ENCODE peak calls at places on chromosomes 3 and 15, in nine cellular contexts. H is sigmoid colon, R is tibial nerve, O is A549, Z is upper lobe of left lung, M is ovary, J is HCT116, E is esophagus squamous epithelium, F is uterus. U is an unnamed sample.
A peak's percentile ranks its signal among the peaks of the same experiment; 100 is the strongest.

GRCh38 chr15:81381725-81382124 is 7.7 kb upstream of the TMC3 start:
- DNase-seq in E (no peak), F (no peak), Z (no peak), O (no peak), R (no peak), H (no peak), M (no peak), J (no peak), U (no peak)

GRCh38 chr15:92822216-92823144 is 77.6 kb upstream of the CHD2 start:
- DNase-seq in F (peak; percentile 7), Z (no peak), J (no peak), O (no peak), H (no peak), R (no peak), E (no peak), M (no peak), U (no peak)

GRCh38 chr3:71684752-71685151 is 40.5 kb downstream of the EIF4E3 start:
- DNase-seq in Z (no peak), O (no peak), R (no peak), F (peak; percentile 65), H (peak; percentile 68), E (peak; percentile 1), J (no peak), M (peak; percentile 48), U (no peak)

GRCh38 chr3:15420871-15421270 is 6.5 kb downstream of the METTL6 start:
- DNase-seq in J (no peak), O (no peak), H (no peak), E (no peak), M (no peak), F (no peak), Z (no peak), R (no peak), U (no peak)

GRCh38 chr3:150083653-150084037 is 113.0 kb upstream of the PFN2 start:
- DNase-seq in H (peak; percentile 80), R (no peak), F (peak; percentile 21), Z (no peak), J (no peak), E (no peak), M (no peak), O (no peak), U (no peak)

GRCh38 chr15:76058714-76059319 is 968 bp upstream of the TMEM266 start:
- DNase-seq in O (peak; percentile 50), E (no peak), F (no peak), J (no peak), Z (no peak), M (no peak), H (no peak), R (no peak), U (no peak)

GRCh38 chr15:80485370-80486164 is 81.4 kb downstream of the ARNT2 start:
- DNase-seq in O (no peak), J (no peak), Z (no peak), F (no peak), M (no peak), H (no peak), R (no peak), E (no peak), U (no peak)

GRCh38 chr3:179021119-179021903 is 50.3 kb downstream of the ZMAT3 start:
- DNase-seq in F (no peak), E (no peak), M (no peak), R (no peak), O (no peak), Z (no peak), J (no peak), H (no peak), U (no peak)

GRCh38 chr15:60912984-60913697 is 316.0 kb downstream of the RORA start:
- DNase-seq in F (no peak), O (no peak), E (no peak), H (no peak), R (no peak), Z (no peak), M (no peak), J (no peak), U (no peak)

GRCh38 chr15:78239811-78240210 is 5.4 kb upstream of the ACSBG1 start:
- DNase-seq in O (no peak), M (no peak), R (no peak), F (no peak), E (no peak), J (no peak), Z (no peak), H (no peak), U (no peak)

GRCh38 chr3:169865176-169865800 is 4.4 kb downstream of the LRRC31 start:
- DNase-seq in J (no peak), H (no peak), E (no peak), O (no peak), R (no peak), M (no peak), Z (no peak), F (no peak), U (no peak)

GRCh38 chr3:149471991-149472390 is 2.5 kb upstream of the TM4SF4 start:
- DNase-seq in Z (no peak), R (no peak), O (no peak), M (no peak), J (no peak), E (no peak), H (no peak), F (no peak), U (peak; percentile 11)

GRCh38 chr15:50813865-50814264 is 48.4 kb upstream of the SPPL2A start:
- DNase-seq in J (no peak), F (no peak), M (no peak), O (no peak), Z (no peak), E (no peak), H (no peak), R (no peak), U (no peak)

GRCh38 chr3:127694467-127695215 is 21.9 kb downstream of the ABTB1 start:
- DNase-seq in E (no peak), H (no peak), J (peak; percentile 38), R (no peak), F (no peak), Z (no peak), O (peak; percentile 60), M (no peak), U (no peak)

GRCh38 chr3:180142041-180142440 is 105.3 kb upstream of the PEX5L start:
- DNase-seq in R (no peak), H (no peak), E (no peak), Z (no peak), F (no peak), J (no peak), M (no peak), O (no peak), U (no peak)

GRCh38 chr3:56962200-56962599 is 98.3 kb upstream of the SPATA12 start:
- DNase-seq in E (no peak), F (no peak), H (no peak), M (no peak), R (no peak), J (no peak), Z (no peak), O (no peak), U (no peak)

DNA sequence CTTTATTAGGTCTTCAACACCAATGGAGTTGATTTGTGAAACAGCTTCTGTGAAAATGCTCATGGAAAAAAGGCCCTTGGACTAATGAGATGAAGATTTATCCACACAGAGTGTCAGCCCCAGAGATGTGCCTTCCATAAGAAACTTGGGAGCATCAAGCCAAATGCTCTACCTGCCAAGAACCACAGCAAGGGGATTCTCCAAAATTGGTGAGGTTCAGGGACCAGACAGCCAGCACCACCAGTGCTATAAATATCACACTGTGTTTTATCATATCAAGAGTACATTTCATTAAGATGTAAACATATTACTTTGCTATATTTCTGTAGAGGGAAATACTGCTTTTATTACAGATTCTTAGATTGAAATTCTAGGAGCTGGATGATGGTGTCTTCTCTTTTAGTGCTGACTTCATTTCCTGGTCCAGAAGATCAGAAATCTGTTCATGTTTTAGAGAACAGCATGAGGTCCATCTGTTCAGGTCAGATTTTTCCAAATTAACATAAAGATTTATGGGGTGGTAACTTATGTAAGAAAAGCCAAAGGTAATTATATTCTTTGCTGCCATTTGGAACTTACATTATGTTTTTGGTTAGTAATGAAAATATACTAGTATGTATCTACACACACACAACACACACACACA is 17.7 kb downstream of the SLC35G2 start:
- DNase-seq in E (no peak), M (no peak), Z (no peak), R (no peak), O (no peak), J (no peak), H (no peak), F (no peak), U (no peak)
- H3K27ac ChIP-seq in E (no peak overlapping the region), M (no peak overlapping the region), Z (no peak overlapping the region), R (no peak overlapping the region), O (peak overlapping the region; percentile 54), J (no peak overlapping the region), H (peak overlapping the region; percentile 42), F (peak overlapping the region; percentile 30), U (no peak overlapping the region)

DNA sequence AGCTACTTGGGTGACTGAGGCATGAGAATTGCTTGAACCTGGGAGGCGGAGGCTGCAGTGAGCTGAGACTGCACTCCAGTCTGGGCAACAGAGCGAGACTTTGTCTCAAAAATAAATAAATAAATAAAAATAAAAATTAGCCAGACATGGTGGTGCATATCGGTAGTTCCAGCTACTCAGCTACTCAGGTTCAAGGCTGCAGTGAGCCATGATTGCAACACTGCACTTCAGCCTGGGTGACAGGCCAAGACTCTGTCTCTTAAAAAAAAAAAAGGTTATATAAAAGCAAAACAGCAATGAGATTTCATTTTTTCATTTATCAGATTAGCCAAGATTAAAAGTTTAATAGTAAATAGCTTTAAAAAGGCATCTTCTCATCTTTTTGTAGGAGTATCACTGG is 2.9 kb downstream of the TGM4 start:
- DNase-seq in O (no peak), F (no peak), R (no peak), Z (no peak), E (no peak), H (no peak), M (no peak), J (no peak), U (peak; percentile 37)
- TF ChIP-seq POLR2A in O (no peak), F (no peak), R (no peak), Z (no peak), E (no peak), H (no peak), M (no peak), J (no peak), U (no peak)

DNA sequence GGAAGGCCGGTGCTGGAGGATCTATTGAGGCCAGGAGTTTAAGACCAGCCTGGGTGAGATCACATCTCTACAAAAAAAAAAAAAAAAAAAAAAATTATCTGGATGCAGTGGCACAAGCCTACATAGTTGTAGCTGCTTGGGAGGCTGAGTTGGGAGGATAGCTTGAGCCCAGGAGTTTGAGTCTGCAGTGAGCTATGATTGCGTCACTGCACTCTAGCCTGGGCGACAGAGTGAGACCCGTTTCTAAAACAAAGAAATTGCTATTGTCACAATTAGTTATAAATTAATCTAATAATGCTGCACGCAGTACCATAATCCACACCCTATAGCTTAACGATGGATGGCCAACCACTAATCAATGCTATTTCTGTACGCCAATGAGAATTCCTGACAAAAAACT is 10.7 kb downstream of the FLNB start:
- DNase-seq in O (no peak), E (no peak), H (no peak), Z (no peak), M (no peak), R (no peak), J (no peak), F (no peak), U (no peak)
- H3K27ac ChIP-seq in O (peak overlapping the region; percentile 56), E (peak overlapping the region; percentile 75), H (peak overlapping the region; percentile 86), Z (no peak overlapping the region), M (no peak overlapping the region), R (peak overlapping the region; percentile 71), J (no peak overlapping the region), F (peak overlapping the region; percentile 90), U (peak overlapping the region; percentile 61)

DNA sequence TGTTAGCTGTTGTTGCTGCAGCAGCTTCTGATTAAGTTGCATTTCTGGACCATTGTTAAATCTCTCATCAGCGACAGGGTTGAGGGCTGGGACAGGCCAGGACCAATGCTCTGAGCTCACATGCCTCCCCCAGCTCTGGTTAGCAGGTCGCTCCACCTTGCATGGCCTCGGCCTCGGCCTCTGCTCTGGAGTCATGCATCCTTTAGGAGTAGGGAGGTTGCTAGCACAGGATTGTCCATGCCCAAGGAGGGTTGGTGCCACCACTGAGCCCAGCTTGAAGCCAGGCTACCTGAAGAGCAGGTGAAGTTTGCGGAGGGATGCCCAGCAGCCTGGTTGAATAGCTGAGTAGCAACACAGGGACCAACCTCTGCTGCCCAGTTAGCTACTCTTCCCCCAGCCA is 11.2 kb upstream of the CPNE9 start:
- DNase-seq in O (no peak), H (no peak), R (no peak), J (no peak), F (no peak), Z (no peak), E (no peak), M (no peak), U (no peak)
- TF ChIP-seq POLR2A in O (no peak), H (no peak), R (no peak), J (no peak), F (no peak), Z (no peak), E (no peak), M (no peak), U (no peak)